ENCODE peak calls at places on chromosome 13, in four cellular contexts. Y is stimulated activated CD4-positive, alpha-beta T cell treated with anti-CD3 and anti-CD28 coated beads, Interleukin-15, amount 100 ng/mL, for 1 hour; M is endothelial cell; W is left colon. S is an unnamed sample.
A peak's percentile ranks its signal among the peaks of the same experiment; 100 is the strongest.

GRCh38 chr13:43664700-43665191 is 122.0 kb downstream of the ENOX1 start:
- DNase-seq in Y (no peak), M (no peak), W (peak; percentile 62), S (no peak)

GRCh38 chr13:98142427-98143156 is at the start of gene FARP1:
- DNase-seq in Y (peak; percentile 10), M (peak; percentile 82), W (peak; percentile 63), S (no peak)

GRCh38 chr13:106213028-106213427 is 322.4 kb downstream of the EFNB2 start:
- DNase-seq in Y (no peak), M (no peak), W (no peak), S (no peak)

GRCh38 chr13:108407495-108407894 is 138.0 kb downstream of the TNFSF13B start:
- DNase-seq in Y (no peak), M (no peak), W (no peak), S (no peak)

GRCh38 chr13:110261166-110262081 is 45.5 kb downstream of the COL4A1 start:
- DNase-seq in Y (no peak), M (no peak), W (no peak), S (no peak)

GRCh38 chr13:94765814-94766213 is 53.5 kb upstream of the SOX21 start:
- DNase-seq in Y (no peak), M (no peak), W (no peak), S (no peak)

GRCh38 chr13:40136896-40137295 is 481.4 kb downstream of the COG6 start:
- DNase-seq in Y (no peak), M (no peak), W (no peak), S (no peak)

GRCh38 chr13:23902975-23903905 is 5.9 kb upstream of the C1QTNF9B start:
- DNase-seq in Y (no peak), M (peak; percentile 38), W (no peak), S (no peak)

GRCh38 chr13:32897296-32897695 is 118.9 kb upstream of the KL start:
- DNase-seq in Y (no peak), M (no peak), W (no peak), S (no peak)

GRCh38 chr13:92175330-92175729 is 776.9 kb downstream of the GPC5 start:
- DNase-seq in Y (no peak), M (peak; percentile 22), W (no peak), S (no peak)

GRCh38 chr13:112532837-112533745 is 54.9 kb downstream of the TUBGCP3 start:
- DNase-seq in Y (no peak), M (no peak), W (no peak), S (no peak)

GRCh38 chr13:55062662-55063061 is 2034.0 kb downstream of the OLFM4 start:
- DNase-seq in Y (no peak), M (no peak), W (no peak), S (no peak)

GRCh38 chr13:64912141-64912540 is 2318.0 kb downstream of the PCDH9 start:
- DNase-seq in Y (no peak), M (no peak), W (no peak), S (no peak)

GRCh38 chr13:38045278-38046048 is 175.9 kb upstream of the TRPC4 start:
- DNase-seq in Y (no peak), M (peak; percentile 11), W (no peak), S (no peak)

GRCh38 chr13:40682449-40683240 is 16.2 kb upstream of the FOXO1 start:
- DNase-seq in Y (no peak), M (no peak), W (no peak), S (no peak)

GRCh38 chr13:110238795-110239194 is 68.2 kb downstream of the COL4A1 start:
- DNase-seq in Y (no peak), M (peak; percentile 3), W (no peak), S (no peak)

S was measured in activated CD8-positive, alpha-beta memory T cell treated with anti-CD3 and anti-CD28 coated beads for 1 hour.